ENCODE peak calls at places on chromosomes 4 and X, in nine cellular contexts. Z is fibroblast of lung; S is epithelial cell of esophagus; N is CD8-positive, alpha-beta T cell; E is cardiac fibroblast; D is tibial artery; V is WERI-Rb-1; K is psoas muscle; M is GM06990. T is an unnamed sample.

GRCh38 chrX:30607155-30607554 is 29.6 kb upstream of the TASL start:
- DNase-seq in M (no peak), K (no peak), Z (peak; percentile 42), E (no peak), S (peak; percentile 88), N (no peak), V (no peak), D (no peak), T (no peak)

GRCh38 chr4:55866290-55866907 is 13.0 kb downstream of the EXOC1 start:
- DNase-seq in N (no peak), D (no peak), V (no peak), Z (peak; percentile 95), M (peak; percentile 23), S (peak; percentile 94), E (peak; percentile 92), K (no peak), T (peak; percentile 97)

GRCh38 chr4:184170996-184171395 is 46.7 kb downstream of the ENPP6 start:
- DNase-seq in V (peak; percentile 69), S (peak; percentile 31), D (no peak), N (no peak), E (peak; percentile 7), Z (peak; percentile 54), M (no peak), K (no peak), T (peak; percentile 62)

GRCh38 chrX:129540068-129540653 is at the start of gene OCRL:
- DNase-seq in D (peak; percentile 61), N (peak; percentile 4), S (peak; percentile 66), Z (peak; percentile 52), E (peak; percentile 71), K (peak; percentile 80), M (peak; percentile 67), V (peak; percentile 72), T (peak; percentile 68)

GRCh38 chr4:62210521-62210920 is 1010.4 kb downstream of the ADGRL3 start:
- DNase-seq in K (no peak), S (no peak), E (no peak), V (no peak), D (no peak), Z (peak; percentile 37), N (no peak), M (no peak), T (peak; percentile 27)

GRCh38 chr4:108903464-108904221 is 140.8 kb upstream of the ETNPPL start:
- DNase-seq in S (no peak), E (no peak), V (no peak), Z (no peak), D (no peak), M (no peak), K (no peak), N (no peak), T (no peak)

GRCh38 chr4:121237069-121237399 is 72.9 kb upstream of the TNIP3 start:
- DNase-seq in M (no peak), S (no peak), N (no peak), E (no peak), K (no peak), D (no peak), V (no peak), Z (no peak), T (peak; percentile 74)

GRCh38 chr4:41573458-41574129 is 35.6 kb downstream of the LIMCH1 start:
- DNase-seq in S (no peak), N (no peak), D (no peak), M (no peak), E (no peak), V (no peak), K (no peak), Z (peak; percentile 57), T (no peak)

GRCh38 chr4:848307-848691 is 22.4 kb upstream of the CPLX1 start:
- DNase-seq in Z (no peak), K (peak; percentile 37), V (peak; percentile 92), S (no peak), E (no peak), D (no peak), N (no peak), M (no peak), T (no peak)

GRCh38 chr4:184748251-184748652 is 14.4 kb upstream of the CENPU start:
- DNase-seq in D (peak; percentile 37), V (no peak), E (no peak), M (no peak), K (no peak), N (no peak), Z (no peak), S (peak; percentile 93), T (no peak)

GRCh38 chr4:165928601-165929000 is 55.6 kb downstream of the TLL1 start:
- DNase-seq in V (no peak), S (peak; percentile 51), K (no peak), N (no peak), E (no peak), Z (no peak), M (no peak), D (no peak), T (no peak)

GRCh38 chrX:136048446-136048845 is 63.2 kb downstream of the SLC9A6 start:
- DNase-seq in E (no peak), S (no peak), D (no peak), N (no peak), V (no peak), K (no peak), Z (peak; percentile 36), M (no peak), T (peak; percentile 34)

GRCh38 chrX:74461384-74461783 is 40.1 kb downstream of the SLC16A2 start:
- DNase-seq in M (no peak), Z (no peak), K (no peak), D (no peak), S (no peak), N (no peak), V (no peak), E (no peak), T (peak; percentile 13)

GRCh38 chrX:55919367-55920221 is 202.0 kb downstream of the RRAGB start:
- DNase-seq in E (no peak), D (no peak), S (no peak), K (no peak), Z (no peak), V (no peak), N (no peak), M (peak; percentile 82), T (no peak)

GRCh38 chr4:138037716-138038115 is 204.4 kb downstream of the SLC7A11 start:
- DNase-seq in V (no peak), N (no peak), S (no peak), Z (peak; percentile 91), M (no peak), D (no peak), K (no peak), E (peak; percentile 55), T (peak; percentile 62)

GRCh38 chrX:145292208-145292607 is 44.9 kb downstream of the SPANXN1 start:
- DNase-seq in S (peak; percentile 1), M (no peak), V (no peak), D (no peak), E (no peak), Z (no peak), N (no peak), K (no peak), T (no peak)

GRCh38 chr4:6338175-6338950 is 68.7 kb downstream of the WFS1 start:
- DNase-seq in M (no peak), S (no peak), N (no peak), V (no peak), D (no peak), E (no peak), Z (no peak), K (no peak), T (no peak)

GRCh38 chrX:18394477-18394876 is 30.9 kb upstream of the CDKL5 start:
- DNase-seq in K (no peak), N (no peak), M (no peak), V (no peak), Z (peak; percentile 24), D (no peak), E (no peak), S (no peak), T (no peak)

GRCh38 chr4:105075045-105075444 is 71.6 kb upstream of the TET2 start:
- DNase-seq in M (no peak), V (no peak), K (no peak), S (no peak), E (no peak), N (no peak), D (no peak), Z (no peak), T (no peak)
- TF ChIP-seq CTCF in M (no peak), V (no peak), K (no peak), S (no peak), E (no peak), N (no peak), D (no peak), Z (no peak), T (no peak)

GRCh38 chrX:151177141-151178027 is 1.0 kb downstream of the GPR50 start:
- DNase-seq in K (no peak), E (peak; percentile 2), N (no peak), M (no peak), Z (no peak), D (no peak), S (no peak), V (no peak), T (no peak)
- H3K4me3 ChIP-seq in K (no peak overlapping the region), E (no peak overlapping the region), N (no peak overlapping the region), M (no peak overlapping the region), Z (no peak overlapping the region), D (no peak overlapping the region), S (no peak overlapping the region), V (no peak overlapping the region), T (no peak overlapping the region)

DNA sequence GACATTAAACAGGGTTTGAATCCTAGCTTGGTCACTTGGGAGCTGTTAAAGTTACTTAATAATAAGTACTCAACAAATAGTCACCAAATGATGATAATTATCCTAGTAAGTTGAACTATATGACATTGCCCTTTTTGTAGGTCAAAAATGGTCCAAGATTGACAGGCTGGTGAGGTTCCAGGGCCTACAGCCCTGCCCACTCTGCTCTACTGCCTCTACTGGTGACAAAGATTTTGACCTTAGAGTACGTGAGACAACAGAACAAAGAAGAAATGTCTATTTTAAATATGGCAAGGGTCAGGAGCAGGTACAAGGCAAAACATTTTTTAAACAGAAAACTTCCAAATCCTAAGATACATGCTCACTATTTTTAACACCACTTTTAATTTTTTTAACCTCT is 572 bp upstream of the SMPX start:
- DNase-seq in K (no peak), D (no peak), Z (no peak), S (no peak), N (no peak), M (no peak), V (no peak), E (no peak), T (no peak)
- TF ChIP-seq CTCF in K (peak; percentile 14), D (no peak), Z (no peak), S (no peak), N (no peak), M (no peak), V (no peak), E (no peak), T (no peak)

DNA sequence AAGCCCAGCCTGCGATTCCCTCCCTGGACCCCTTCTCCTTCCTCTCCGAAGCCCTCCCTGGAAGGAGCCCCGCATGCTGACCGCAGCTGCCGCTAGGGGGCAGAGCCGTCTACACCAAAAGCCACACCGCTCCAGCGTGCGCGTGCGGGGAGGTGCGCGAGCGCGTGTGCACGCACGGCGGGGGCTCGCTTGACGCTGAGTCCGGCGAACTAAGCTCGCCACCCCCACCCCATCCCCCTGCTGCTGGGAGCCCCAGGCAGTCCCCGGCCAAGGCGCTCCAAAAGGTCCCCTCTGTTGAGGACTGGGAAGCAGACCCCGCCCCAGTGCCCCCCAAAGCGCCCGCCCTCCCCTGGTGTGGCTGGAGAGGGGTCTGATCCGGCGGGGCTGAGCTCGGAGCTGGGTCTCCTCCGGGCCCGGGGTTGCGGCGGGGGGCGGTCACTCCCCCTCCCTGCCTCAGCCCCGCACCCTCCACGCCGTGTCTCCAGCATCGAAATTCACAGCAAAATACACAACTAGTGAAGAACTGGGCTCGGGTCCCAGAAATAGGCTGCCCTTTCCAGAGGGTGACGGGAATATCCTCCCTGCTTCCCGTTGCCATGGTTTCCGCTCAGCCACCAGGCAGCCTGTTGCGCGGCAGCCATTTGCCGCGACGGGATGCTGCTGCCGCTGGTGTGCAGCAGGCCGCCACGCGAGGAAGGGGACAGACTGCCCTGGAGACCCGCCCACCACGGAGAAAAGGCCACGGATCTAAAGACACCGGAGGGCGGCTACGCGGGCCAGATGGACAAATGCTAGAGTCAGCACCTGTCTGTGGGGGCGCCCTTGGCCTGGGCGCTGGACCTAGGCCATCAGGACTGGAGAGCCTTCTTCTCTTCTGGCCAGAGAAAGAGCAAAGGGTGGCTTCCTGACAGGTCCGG is 11.2 kb upstream of the CCNQ start:
- DNase-seq in V (peak; percentile 93), K (peak; percentile 87), N (peak; percentile 57), D (peak; percentile 41), Z (peak; percentile 68), E (peak; percentile 77), S (peak; percentile 59), M (peak; percentile 71), T (peak; percentile 73)
- H3K4me3 ChIP-seq in V (peak overlapping the region; percentile 55), K (peak overlapping the region; percentile 46), N (peak overlapping the region; percentile 44), D (peak overlapping the region; percentile 42), Z (peak overlapping the region; percentile 37), E (peak overlapping the region; percentile 30), S (peak overlapping the region; percentile 14), M (peak overlapping the region; percentile 40), T (peak overlapping the region; percentile 35)